ENCODE peak calls at places on chromosomes 7 and 10, in seven cellular contexts. D is esophagus squamous epithelium, L is cardiac muscle cell, I is DND-41, T is IMR-90, J is tibial artery, X is aorta. M is an unnamed sample.

GRCh38 chr10:102314801-102315200 is 69.5 kb downstream of the GBF1 start:
- DNase-seq in X (no peak), D (no peak), T (no peak), I (no peak), J (no peak), L (no peak), M (no peak)

GRCh38 chr7:11698273-11698930 is 133.6 kb downstream of the THSD7A start:
- DNase-seq in L (peak; percentile 42), J (no peak), I (no peak), D (no peak), T (no peak), X (no peak), M (no peak)

GRCh38 chr10:35449944-35450343 is 113.6 kb downstream of the CCNY start:
- DNase-seq in I (no peak), X (no peak), D (no peak), T (no peak), L (no peak), J (no peak), M (no peak)

GRCh38 chr10:21993360-21994001 is 10.0 kb downstream of the DNAJC1 start:
- DNase-seq in T (peak; percentile 29), J (no peak), I (no peak), D (no peak), X (no peak), L (peak; percentile 62), M (no peak)

GRCh38 chr7:55409474-55410225 is 44.5 kb downstream of the LANCL2 start:
- DNase-seq in J (no peak), I (no peak), L (no peak), D (no peak), X (no peak), T (peak; percentile 35), M (no peak)

GRCh38 chr7:74272305-74273038 is 16.7 kb upstream of the CLIP2 start:
- DNase-seq in L (peak; percentile 98), D (peak; percentile 42), I (no peak), J (peak; percentile 73), T (peak; percentile 97), X (peak; percentile 89), M (peak; percentile 87)

GRCh38 chr10:6746782-6747181 is 166.7 kb upstream of the PRKCQ start:
- DNase-seq in L (no peak), J (no peak), D (no peak), I (no peak), T (peak; percentile 93), X (no peak), M (no peak)

GRCh38 chr7:123622660-123623386 is 21.2 kb downstream of the ASB15 start:
- DNase-seq in J (no peak), L (no peak), T (no peak), I (no peak), D (no peak), X (no peak), M (no peak)

GRCh38 chr10:7942859-7943258 is 111.6 kb upstream of the GATA3 start:
- DNase-seq in X (no peak), D (no peak), L (no peak), J (no peak), I (no peak), T (no peak), M (no peak)

GRCh38 chr7:464712-465461 is 54.8 kb downstream of the PDGFA start:
- DNase-seq in D (no peak), L (peak; percentile 90), I (no peak), J (no peak), X (peak; percentile 78), T (peak; percentile 62), M (peak; percentile 55)

GRCh38 chr10:23694446-23694920 is 255.6 kb downstream of the OTUD1 start:
- DNase-seq in I (no peak), D (no peak), J (no peak), L (no peak), T (no peak), X (no peak), M (no peak)

GRCh38 chr7:66323114-66323513 is 118.0 kb downstream of the TPST1 start:
- DNase-seq in X (no peak), T (no peak), D (no peak), I (no peak), J (no peak), L (no peak), M (no peak)

GRCh38 chr10:97865488-97865887 is 15.8 kb downstream of the GOLGA7B start:
- DNase-seq in J (no peak), I (no peak), T (no peak), L (no peak), X (no peak), D (no peak), M (no peak)

GRCh38 chr7:55690-56248 is 136.6 kb upstream of the FAM20C start:
- DNase-seq in I (no peak), L (no peak), J (no peak), T (no peak), X (no peak), D (no peak), M (no peak)

GRCh38 chr7:55071411-55072188 is 52.8 kb downstream of the EGFR start:
- DNase-seq in D (no peak), T (no peak), L (peak; percentile 71), X (no peak), J (no peak), I (no peak), M (no peak)

GRCh38 chr7:72504057-72504456 is 91.9 kb upstream of the CALN1 start:
- DNase-seq in J (no peak), I (no peak), X (no peak), T (no peak), L (peak; percentile 7), D (no peak), M (no peak)

GRCh38 chr7:47587976-47588375 is 6.1 kb upstream of the TNS3 start:
- DNase-seq in I (no peak), D (no peak), T (no peak), J (no peak), X (no peak), L (no peak), M (no peak)

GRCh38 chr10:14185501-14186045 is 145.2 kb downstream of the FRMD4A start:
- DNase-seq in X (no peak), D (no peak), J (no peak), I (peak; percentile 74), T (peak; percentile 90), L (peak; percentile 78), M (no peak)

GRCh38 chr7:91249506-91250233 is 14.6 kb upstream of the FZD1 start:
- DNase-seq in I (no peak), D (no peak), X (no peak), J (no peak), T (peak; percentile 76), L (peak; percentile 68), M (no peak)

GRCh38 chr10:103845983-103846382 is 9.4 kb downstream of the SH3PXD2A start:
- DNase-seq in D (no peak), L (no peak), I (no peak), X (no peak), T (no peak), J (peak; percentile 57), M (no peak)

GRCh38 chr7:76351372-76351771 is 7.4 kb downstream of the YWHAG start:
- DNase-seq in D (no peak), I (no peak), J (no peak), L (no peak), T (no peak), X (no peak), M (no peak)

GRCh38 chr10:34638405-34639054 is 176.6 kb downstream of the PARD3 start:
- DNase-seq in I (peak; percentile 76), J (peak; percentile 92), D (no peak), L (peak; percentile 94), T (peak; percentile 88), X (peak; percentile 92), M (peak; percentile 68)

GRCh38 chr7:120538335-120538734 is 265.4 kb downstream of the KCND2 start:
- DNase-seq in I (no peak), D (no peak), X (no peak), J (no peak), T (no peak), L (no peak), M (no peak)

GRCh38 chr10:86668297-86669165 is at the start of gene LDB3:
- DNase-seq in D (no peak), L (peak; percentile 40), I (no peak), T (peak; percentile 73), J (peak; percentile 80), X (peak; percentile 92), M (no peak)

DNA sequence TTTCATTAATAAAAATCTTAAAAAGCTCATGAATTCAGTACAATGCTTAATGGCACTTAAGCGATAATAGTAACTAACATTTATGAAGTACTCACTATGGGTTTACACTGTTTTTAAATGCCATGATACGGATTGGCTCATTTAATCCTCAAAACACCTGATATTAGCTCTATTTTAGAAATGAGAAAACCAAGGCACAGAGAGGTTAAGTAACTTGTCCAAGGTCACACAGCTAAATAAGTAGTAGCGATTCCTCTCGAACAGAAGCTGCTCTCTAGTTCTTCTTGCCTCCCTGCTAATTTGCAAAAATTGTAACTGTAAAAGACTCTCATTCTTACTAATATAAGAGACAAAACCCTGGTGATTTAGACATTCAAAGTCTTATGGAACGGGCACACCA is 110.7 kb upstream of the RHEB start:
- DNase-seq in X (no peak), D (no peak), L (no peak), J (no peak), I (no peak), T (no peak), M (no peak)
- H3K4me3 ChIP-seq in X (peak overlapping the region; percentile 96), D (peak overlapping the region; percentile 60), L (peak overlapping the region; percentile 83), J (peak overlapping the region; percentile 81), I (no peak overlapping the region), T (no peak overlapping the region), M (no peak overlapping the region)

DNA sequence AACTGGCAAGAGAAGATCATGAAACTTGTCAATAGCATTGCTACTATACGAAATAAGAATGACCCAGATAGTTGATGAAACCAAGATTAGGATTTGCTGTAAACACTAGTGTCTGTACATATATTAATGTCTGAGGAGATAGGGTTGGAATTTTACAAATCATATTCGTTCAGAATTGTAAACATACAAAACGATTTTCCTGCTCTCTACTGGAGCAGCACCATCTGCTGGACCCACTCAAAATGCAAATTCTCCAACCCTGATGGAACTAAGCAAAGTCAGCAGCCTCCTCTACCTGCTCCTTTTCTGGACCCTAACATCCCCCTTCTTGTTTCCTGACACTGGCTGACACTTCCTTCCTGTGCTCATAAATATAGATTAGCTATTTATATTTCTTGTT is 29.4 kb upstream of the SGMS1 start:
- DNase-seq in L (peak; percentile 58), J (no peak), T (peak; percentile 47), I (no peak), D (no peak), X (no peak), M (peak; percentile 10)
- H3K4me3 ChIP-seq in L (no peak overlapping the region), J (no peak overlapping the region), T (no peak overlapping the region), I (no peak overlapping the region), D (no peak overlapping the region), X (no peak overlapping the region), M (no peak overlapping the region)

DNA sequence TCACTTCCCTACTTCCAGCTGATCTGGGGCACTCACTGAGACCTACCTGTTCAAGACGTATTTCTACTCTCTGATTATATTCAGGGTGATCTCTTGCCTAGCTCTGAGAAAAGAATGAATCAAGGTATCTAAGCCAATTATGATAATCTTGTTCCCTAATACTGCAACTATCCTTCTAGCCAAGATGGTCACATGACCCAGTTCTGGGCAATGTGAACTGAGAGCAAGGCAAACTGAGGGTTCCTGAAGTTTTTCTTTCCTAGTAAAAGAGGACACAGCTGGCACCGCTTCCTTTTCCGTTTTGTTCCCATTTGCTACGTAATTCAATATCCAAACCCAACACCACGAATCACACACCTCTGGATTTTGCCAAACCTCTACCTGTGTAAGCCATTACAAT is 5.9 kb upstream of the GPAM start:
- DNase-seq in L (no peak), T (no peak), J (no peak), D (no peak), X (no peak), I (no peak), M (no peak)
- H3K4me3 ChIP-seq in L (no peak overlapping the region), T (no peak overlapping the region), J (no peak overlapping the region), D (no peak overlapping the region), X (no peak overlapping the region), I (no peak overlapping the region), M (no peak overlapping the region)

GRCh38 chr7:68748934-68749695 is 849.2 kb upstream of the AUTS2 start:
- DNase-seq in T (no peak), X (no peak), L (no peak), J (no peak), D (no peak), I (no peak), M (no peak)

GRCh38 chr7:68744036-68744435 is 854.2 kb upstream of the AUTS2 start:
- DNase-seq in J (no peak), I (no peak), D (no peak), X (no peak), T (no peak), L (no peak), M (no peak)
- H3K4me3 ChIP-seq in J (no peak overlapping the region), I (no peak overlapping the region), D (no peak overlapping the region), X (no peak overlapping the region), T (no peak overlapping the region), L (no peak overlapping the region), M (no peak overlapping the region)

M was measured in AG09309.